ENCODE peak calls at places on chromosomes 12 and 14, in seven cellular contexts. P is K562, N is SK-N-SH, Q is A549, E is GM23338, S is HepG2, V is HCT116. X is an unnamed sample.

GRCh38 chr14:22822017-22822618 is 6.9 kb upstream of the SLC7A7 start:
- DNase-seq in P (no peak), N (no peak), Q (no peak), E (peak), S (no peak), V (no peak), X (no peak)

GRCh38 chr14:104870368-104871144 is 5.5 kb downstream of the CEP170B start:
- DNase-seq in P (no peak), N (peak), Q (no peak), E (peak), S (peak), V (no peak), X (no peak)

GRCh38 chr12:127677537-127678131 is 589.3 kb upstream of the TMEM132C start:
- DNase-seq in P (peak), N (peak), Q (peak), E (peak), S (peak), V (no peak), X (peak)

GRCh38 chr12:114405449-114406271 is at the start of gene TBX5:
- DNase-seq in P (no peak), N (no peak), Q (no peak), E (peak), S (no peak), V (no peak), X (no peak)

GRCh38 chr12:99985129-99985570 is 414 bp upstream of the ANKS1B start:
- DNase-seq in P (no peak), N (no peak), Q (no peak), E (no peak), S (no peak), V (no peak), X (peak)

GRCh38 chr12:70383484-70383883 is 17.4 kb downstream of the KCNMB4 start:
- DNase-seq in P (no peak), N (no peak), Q (no peak), E (peak), S (no peak), V (no peak), X (no peak)

GRCh38 chr12:131105736-131106356 is 152.1 kb downstream of the ADGRD1 start:
- DNase-seq in P (no peak), N (no peak), Q (no peak), E (no peak), S (no peak), V (no peak), X (no peak)

GRCh38 chr12:25051583-25052190 is 102.8 kb upstream of the BCAT1 start:
- DNase-seq in P (no peak), N (no peak), Q (no peak), E (no peak), S (no peak), V (no peak), X (peak)

GRCh38 chr12:72368719-72369505 is 96.7 kb downstream of the TRHDE start:
- DNase-seq in P (no peak), N (no peak), Q (no peak), E (no peak), S (peak), V (no peak), X (no peak)

GRCh38 chr12:68446896-68447806 is 115.0 kb upstream of the MDM1 start:
- DNase-seq in P (no peak), N (no peak), Q (no peak), E (peak), S (no peak), V (no peak), X (peak)

GRCh38 chr12:175759-176158 is 38.2 kb downstream of the SLC6A12 start:
- DNase-seq in P (no peak), N (no peak), Q (no peak), E (no peak), S (no peak), V (no peak), X (no peak)

GRCh38 chr14:95993768-95994592 is 45.2 kb upstream of the C14orf132 start:
- DNase-seq in P (peak), N (peak), Q (peak), E (peak), S (peak), V (peak), X (peak)
- TF ChIP-seq REST in P (no peak), N (no peak), Q (no peak), E (no peak), S (no peak), V (no peak), X (no peak)

GRCh38 chr14:94040247-94040646 is 14.1 kb downstream of the OTUB2 start:
- DNase-seq in P (no peak), N (no peak), Q (no peak), E (no peak), S (no peak), V (no peak), X (no peak)

GRCh38 chr14:94043111-94043755 is 17.1 kb downstream of the OTUB2 start:
- DNase-seq in P (no peak), N (no peak), Q (no peak), E (no peak), S (no peak), V (no peak), X (no peak)

GRCh38 chr14:94040796-94041195 is 14.7 kb downstream of the OTUB2 start:
- DNase-seq in P (no peak), N (no peak), Q (no peak), E (no peak), S (no peak), V (no peak), X (no peak)

GRCh38 chr14:94042433-94043091 is 16.4 kb downstream of the OTUB2 start:
- DNase-seq in P (no peak), N (no peak), Q (no peak), E (no peak), S (no peak), V (no peak), X (no peak)

DNA sequence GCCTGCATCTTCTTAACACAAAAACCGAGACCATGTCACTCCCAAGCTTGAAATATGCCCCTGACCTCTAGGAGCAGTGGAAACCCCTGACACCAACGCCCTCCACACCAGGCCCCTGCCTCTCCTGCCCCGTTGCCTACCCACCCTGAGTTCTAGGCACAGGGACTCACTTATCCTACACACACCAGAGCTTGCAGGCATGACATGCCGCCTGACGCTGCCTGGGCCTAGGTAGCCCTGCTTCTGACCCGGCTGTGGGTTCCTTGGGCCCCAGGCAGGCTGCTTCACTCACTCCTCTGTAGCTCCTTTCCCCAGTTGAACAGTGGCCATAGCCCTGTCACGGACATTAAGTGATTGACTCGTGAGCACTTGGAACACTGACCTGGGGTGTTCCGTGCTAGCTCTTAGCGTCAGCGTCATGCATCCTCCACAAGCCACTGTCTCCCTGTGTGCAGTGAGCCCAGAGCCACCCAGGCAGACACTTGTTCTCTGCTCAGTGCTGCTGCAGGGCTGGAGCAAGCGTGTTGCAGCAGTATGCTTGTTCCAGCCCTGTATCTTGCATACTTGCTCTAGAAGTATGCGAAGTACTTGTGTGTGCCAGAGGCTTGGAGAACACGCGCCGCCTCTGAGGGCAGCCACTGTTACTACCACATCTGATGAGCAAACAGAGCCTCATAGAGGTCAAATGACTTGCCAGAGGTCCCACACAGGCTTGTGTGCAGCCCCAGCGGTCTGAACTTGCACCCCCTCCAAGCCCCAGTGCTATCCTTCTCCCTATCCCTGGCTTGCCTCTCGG is 15.6 kb downstream of the OTUB2 start:
- DNase-seq in P (no peak), N (no peak), Q (no peak), E (no peak), S (peak), V (no peak), X (no peak)
- TF ChIP-seq REST in P (no peak), N (no peak), Q (no peak), E (no peak), S (no peak), V (no peak), X (no peak)

GRCh38 chr14:55904086-55904485 is 214.1 kb upstream of the PELI2 start:
- DNase-seq in P (no peak), N (no peak), Q (no peak), E (no peak), S (no peak), V (no peak), X (no peak)
- TF ChIP-seq REST in P (no peak), N (no peak), Q (no peak), E (no peak), S (no peak), V (no peak), X (no peak)

DNA sequence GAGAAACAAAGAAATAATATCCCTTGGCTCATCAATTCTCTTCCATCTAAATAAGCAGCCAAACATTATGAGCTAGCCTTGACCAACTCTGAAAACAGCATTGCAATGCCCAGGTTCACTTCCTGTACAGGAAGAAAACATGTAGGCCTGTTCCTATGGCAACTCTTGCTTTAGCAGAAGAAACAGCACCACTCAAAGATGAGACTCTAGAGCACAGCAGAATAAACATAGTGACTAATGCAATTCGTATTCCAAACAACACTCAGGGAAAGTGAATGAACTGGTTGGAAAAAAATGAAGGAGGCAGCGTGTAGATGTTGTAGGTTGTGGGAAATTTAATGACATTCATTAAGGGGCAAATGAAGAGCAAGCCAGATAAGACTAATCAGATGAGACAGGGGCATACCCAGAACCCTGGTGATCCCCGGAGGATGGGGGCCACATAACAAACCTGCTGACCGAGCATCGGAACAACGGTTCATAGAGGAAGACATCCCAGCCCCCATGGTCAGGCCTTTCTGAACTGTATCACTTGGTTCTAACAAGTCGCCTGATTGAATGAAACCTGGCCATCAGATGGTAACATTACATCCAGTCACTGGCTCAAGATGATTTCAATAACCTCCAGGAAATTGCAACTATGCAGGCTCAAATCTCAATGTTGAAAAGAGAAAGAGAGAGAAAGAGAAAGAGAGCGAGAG is 9.0 kb downstream of the ARHGDIB start:
- DNase-seq in P (no peak), N (no peak), Q (peak), E (no peak), S (peak), V (peak), X (peak)
- TF ChIP-seq REST in P (no peak), N (no peak), Q (no peak), E (no peak), S (no peak), V (no peak), X (no peak)

DNA sequence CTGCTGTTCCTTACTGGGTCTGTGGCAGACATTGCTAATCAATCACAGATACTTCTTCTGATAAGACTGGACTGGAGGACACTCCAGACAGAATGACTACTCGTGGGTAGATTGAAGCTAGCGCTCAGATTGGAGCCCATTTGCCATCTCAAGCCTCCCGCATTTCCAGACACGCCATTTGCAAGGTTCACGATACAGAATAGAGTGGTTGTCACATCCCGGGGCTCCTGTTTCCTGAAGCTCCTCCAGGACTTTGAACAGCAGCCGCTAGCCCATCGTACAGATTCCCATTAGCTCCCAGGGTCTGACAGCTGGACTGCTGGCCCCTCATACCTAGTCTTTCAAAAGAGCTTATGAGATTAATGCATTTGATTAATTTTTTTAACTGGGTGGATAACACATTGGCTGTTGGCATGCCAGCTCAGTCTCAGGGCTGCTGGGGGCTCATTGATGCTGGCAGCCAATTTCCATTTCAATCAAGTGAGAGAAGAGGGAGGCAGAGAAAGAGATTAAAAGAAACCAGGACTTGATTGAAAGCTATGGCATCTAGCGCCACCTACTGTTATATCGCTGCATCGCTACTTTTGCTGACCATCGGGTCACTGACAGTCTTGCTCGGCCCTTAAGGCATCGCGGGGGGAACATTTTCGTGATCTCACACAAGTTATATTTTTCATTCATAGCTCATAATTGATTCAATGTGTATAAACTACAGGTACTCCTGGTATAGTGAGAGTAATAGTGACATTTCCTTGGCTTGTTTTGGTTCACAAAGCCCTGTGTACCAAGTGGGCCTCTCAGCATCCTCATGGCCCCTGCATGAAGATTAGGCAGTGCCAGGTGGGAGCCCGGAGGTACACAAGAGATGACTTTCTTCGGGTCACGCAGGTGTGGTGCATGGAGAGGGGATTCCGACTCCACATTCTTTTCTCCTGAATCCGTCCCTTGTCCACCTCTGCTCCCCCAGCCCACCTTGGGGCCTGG is 78.6 kb downstream of the CCDC60 start:
- DNase-seq in P (peak), N (peak), Q (peak), E (peak), S (peak), V (peak), X (peak)
- TF ChIP-seq REST in P (no peak), N (no peak), Q (no peak), E (no peak), S (no peak), V (no peak), X (no peak)

DNA sequence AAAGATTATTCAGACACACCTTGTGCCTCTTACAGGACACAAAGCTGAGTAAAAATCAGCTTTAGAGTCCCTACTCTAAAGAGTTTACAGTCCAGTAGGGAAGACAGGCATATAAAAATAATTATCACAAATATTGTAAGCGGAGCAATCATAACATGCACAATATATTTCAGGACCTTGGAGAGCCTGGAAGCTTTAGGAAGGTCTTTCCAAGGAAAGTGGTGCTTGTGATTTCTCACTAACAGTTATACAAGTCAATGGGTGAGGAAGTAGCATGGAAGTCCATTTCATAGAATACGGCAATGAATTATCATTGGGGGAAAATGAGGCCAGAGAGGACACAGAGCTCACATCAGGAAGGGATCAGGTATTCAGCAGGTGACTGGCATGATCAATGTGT is 268.3 kb downstream of the C12orf50 start:
- DNase-seq in P (no peak), N (no peak), Q (no peak), E (no peak), S (no peak), V (no peak), X (no peak)
- TF ChIP-seq REST in P (no peak), N (peak), Q (peak), E (peak), S (no peak), V (peak), X (peak)